ENCODE peak calls at places on chromosomes 3 and 15, in ten cellular contexts. P is body of pancreas, F is RWPE1, L is left ventricle myocardium inferior, R is right lobe of liver, I is HL-60, S is A549, K is hepatocyte, W is fibroblast of pulmonary artery, Z is GM23338. V is an unnamed sample.

GRCh38 chr15:65824031-65824743 is 32.1 kb upstream of the DENND4A start:
- DNase-seq in L (no peak), K (peak; percentile 76), F (peak; percentile 61), S (peak; percentile 82), W (peak; percentile 83), Z (peak; percentile 93), P (peak; percentile 72), R (no peak), I (no peak), V (peak; percentile 29)

GRCh38 chr3:123476967-123477750 is 28.3 kb upstream of the ADCY5 start:
- DNase-seq in F (no peak), L (no peak), K (no peak), I (no peak), P (no peak), R (no peak), S (no peak), Z (no peak), W (no peak), V (no peak)

GRCh38 chr3:175121225-175121624 is 262.1 kb downstream of the NAALADL2 start:
- DNase-seq in I (no peak), P (peak; percentile 17), L (no peak), S (no peak), F (no peak), R (no peak), K (peak; percentile 26), Z (peak; percentile 58), W (no peak), V (no peak)

GRCh38 chr3:112009670-112010069 is 10.9 kb downstream of the TAGLN3 start:
- DNase-seq in W (no peak), R (no peak), Z (no peak), P (no peak), I (no peak), K (no peak), L (no peak), F (no peak), S (no peak), V (no peak)

GRCh38 chr3:189393598-189393997 is 221.8 kb downstream of the TPRG1 start:
- DNase-seq in S (peak; percentile 70), R (no peak), P (no peak), W (peak; percentile 26), K (peak; percentile 26), L (no peak), Z (no peak), I (peak; percentile 79), F (peak; percentile 54), V (no peak)

GRCh38 chr15:31236184-31237041 is 90.2 kb upstream of the KLF13 start:
- DNase-seq in F (peak; percentile 91), R (no peak), W (peak; percentile 98), S (peak; percentile 85), L (peak; percentile 78), P (peak; percentile 59), K (peak; percentile 84), I (no peak), Z (no peak), V (peak; percentile 96)

GRCh38 chr3:47485812-47486211 is 10.1 kb upstream of the SCAP start:
- DNase-seq in W (no peak), Z (no peak), R (no peak), P (no peak), L (no peak), K (no peak), S (no peak), I (no peak), F (no peak), V (no peak)

GRCh38 chr15:57827021-57827420 is 120.5 kb downstream of the POLR2M start:
- DNase-seq in F (no peak), S (no peak), P (no peak), R (no peak), I (no peak), W (peak; percentile 14), L (no peak), K (no peak), Z (no peak), V (no peak)

GRCh38 chr15:98673133-98673532 is 24.8 kb downstream of the IGF1R start:
- DNase-seq in P (no peak), R (no peak), S (no peak), F (no peak), K (no peak), Z (no peak), W (no peak), I (no peak), L (no peak), V (no peak)

GRCh38 chr15:63369766-63370165 is 11.9 kb downstream of the CA12 start:
- DNase-seq in P (no peak), Z (no peak), F (no peak), L (no peak), S (no peak), K (no peak), R (no peak), I (no peak), W (no peak), V (no peak)

DNA sequence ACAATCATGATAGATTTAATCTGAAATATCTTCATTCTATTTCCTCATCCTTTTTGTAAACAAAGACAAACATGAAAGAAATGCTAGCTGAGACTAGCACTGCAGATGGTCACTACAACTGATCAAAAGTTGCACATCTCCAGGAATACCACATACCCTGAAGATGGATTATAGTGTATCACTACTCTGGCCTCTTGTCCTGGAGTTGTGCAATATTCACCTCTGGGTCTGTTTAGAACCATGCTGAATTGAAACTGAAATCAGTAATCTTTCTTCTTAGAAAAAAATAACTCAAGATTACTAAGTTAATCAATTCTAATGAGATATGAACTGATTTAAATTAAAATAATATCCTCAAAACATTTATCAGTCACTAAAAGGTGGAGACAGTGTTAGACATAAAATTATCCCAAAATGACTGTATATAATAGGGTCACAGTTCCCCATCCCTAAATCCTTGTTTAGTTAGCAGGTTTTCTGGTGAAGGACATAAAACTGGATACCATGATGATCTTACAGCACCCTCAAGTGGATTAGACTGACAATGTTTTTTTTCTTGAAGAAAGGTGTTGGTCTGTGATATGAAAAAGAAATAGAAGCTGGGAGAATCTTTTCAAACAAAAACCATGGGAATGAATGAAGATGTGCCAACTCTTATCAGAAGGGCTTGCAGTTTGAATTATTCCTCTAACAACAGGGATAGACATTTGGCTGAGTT is 7.2 kb upstream of the TTC14 start:
- DNase-seq in Z (peak; percentile 69), I (no peak), P (no peak), L (no peak), F (peak; percentile 32), S (peak; percentile 44), W (peak; percentile 66), K (no peak), R (no peak), V (peak; percentile 77)
- TF ChIP-seq CTCF in Z (peak; percentile 74), I (no peak), P (peak; percentile 85), L (peak; percentile 37), F (peak; percentile 54), S (peak; percentile 47), W (peak; percentile 54), K (peak; percentile 52), R (no peak), V (peak; percentile 65)

GRCh38 chr15:42228036-42228435 is 19.9 kb upstream of the VPS39 start:
- DNase-seq in R (no peak), S (no peak), F (no peak), K (no peak), L (no peak), I (no peak), Z (no peak), P (no peak), W (no peak), V (no peak)
- TF ChIP-seq CTCF in R (no peak), S (no peak), F (no peak), K (no peak), L (no peak), I (no peak), Z (no peak), P (no peak), W (no peak), V (no peak)

GRCh38 chr3:159807137-159808028 is 181.3 kb upstream of the IL12A start:
- DNase-seq in S (no peak), P (no peak), F (no peak), R (no peak), K (no peak), Z (no peak), W (no peak), L (no peak), I (no peak), V (no peak)
- TF ChIP-seq CTCF in S (no peak), P (no peak), F (no peak), R (no peak), K (no peak), Z (no peak), W (no peak), L (no peak), I (no peak), V (no peak)

GRCh38 chr3:170142373-170142772 is 39.2 kb downstream of the PHC3 start:
- DNase-seq in L (no peak), Z (no peak), I (no peak), F (no peak), P (no peak), K (no peak), W (no peak), S (no peak), R (no peak), V (no peak)
- TF ChIP-seq CTCF in L (no peak), Z (no peak), I (no peak), F (no peak), P (no peak), K (no peak), W (no peak), S (no peak), R (no peak), V (no peak)

GRCh38 chr15:51286816-51287215 is 51.6 kb downstream of the CYP19A1 start:
- DNase-seq in S (peak; percentile 33), K (no peak), W (no peak), Z (peak; percentile 16), P (no peak), I (no peak), R (no peak), L (no peak), F (no peak), V (no peak)
- TF ChIP-seq CTCF in S (no peak), K (peak; percentile 5), W (no peak), Z (peak; percentile 43), P (no peak), I (no peak), R (no peak), L (peak; percentile 52), F (no peak), V (peak; percentile 32)

DNA sequence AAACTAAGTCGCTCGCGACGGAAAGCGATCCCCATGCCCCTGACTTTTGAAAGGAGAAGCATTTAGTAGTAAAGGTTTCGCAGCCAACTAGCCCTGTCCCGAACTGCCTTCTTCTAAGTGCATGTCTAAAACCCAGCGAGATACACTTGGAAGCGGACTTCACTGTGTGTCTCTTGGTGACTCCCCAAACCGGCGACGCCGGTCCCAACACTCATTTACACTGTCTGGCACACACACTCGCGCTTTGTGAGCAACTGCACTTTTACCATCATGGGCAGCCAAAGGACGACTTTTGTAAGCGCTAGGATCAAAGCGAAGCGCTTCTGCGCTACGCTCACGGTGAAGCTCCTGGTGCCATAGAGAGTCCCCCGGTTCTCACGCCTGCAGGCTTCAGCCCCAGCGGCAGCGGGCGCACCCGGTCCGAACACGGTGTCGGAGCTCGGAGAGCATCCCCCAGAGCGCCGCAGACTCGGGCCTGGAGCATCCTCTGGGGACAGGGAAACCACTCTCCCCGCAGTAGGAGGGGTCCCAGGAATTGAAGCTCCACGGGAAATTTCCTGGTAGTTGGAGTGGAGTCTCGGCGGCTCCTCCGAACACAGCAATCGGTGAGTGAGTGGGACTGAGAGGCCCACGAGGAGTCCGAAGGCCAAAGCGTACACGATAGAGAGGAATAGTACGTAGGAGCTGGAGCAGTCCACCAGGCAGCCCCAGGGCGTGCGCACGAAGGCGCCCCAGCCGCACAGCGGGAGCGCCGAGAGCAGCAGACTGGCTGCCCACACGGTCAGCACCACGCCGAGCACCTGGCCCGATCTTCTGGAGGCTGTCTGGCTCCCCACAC is 1.4 kb downstream of the GPR149 start:
- DNase-seq in Z (peak; percentile 72), P (no peak), K (peak; percentile 39), S (no peak), F (no peak), W (peak; percentile 0), R (peak; percentile 51), L (no peak), I (no peak), V (peak; percentile 49)
- TF ChIP-seq CTCF in Z (peak; percentile 19), P (no peak), K (no peak), S (no peak), F (no peak), W (no peak), R (no peak), L (no peak), I (no peak), V (no peak)

V was measured in osteoblast.